ENCODE peak calls at places on chromosomes 12 and 14, in nine cellular contexts. F is K562, A is bronchial epithelial cell, W is brain microvascular endothelial cell, V is colonic mucosa, D is stomach, Z is BJ, J is mesendoderm, T is aorta. U is an unnamed sample. For H3K27me3, the result is how much of the 10 kb centered on the place peaks cover.

GRCh38 chr12:126093911-126094310 is 1028.7 kb downstream of the AACS start:
- DNase-seq in F (peak), D (no peak), T (no peak), Z (no peak), J (peak), V (no peak), W (no peak), A (peak), U (no peak)

GRCh38 chr14:69574266-69574953 is at the start of gene CCDC177:
- DNase-seq in W (peak), A (peak), V (peak), F (peak), Z (no peak), T (peak), J (peak), D (peak), U (peak)

GRCh38 chr14:81336009-81336408 is 64.1 kb downstream of the STON2 start:
- DNase-seq in J (no peak), D (no peak), A (no peak), F (no peak), V (no peak), T (no peak), W (no peak), Z (no peak), U (no peak)

GRCh38 chr14:76307786-76308780 is 67.9 kb upstream of the ESRRB start:
- DNase-seq in F (no peak), W (no peak), T (no peak), D (no peak), Z (no peak), V (no peak), A (peak), J (peak), U (no peak)

GRCh38 chr14:29166507-29166906 is 399.9 kb downstream of the FOXG1 start:
- DNase-seq in D (no peak), F (peak), J (peak), V (no peak), T (no peak), A (no peak), Z (no peak), W (no peak), U (no peak)

GRCh38 chr12:115438314-115438713 is 754.3 kb upstream of the TBX3 start:
- DNase-seq in D (no peak), Z (no peak), V (no peak), J (no peak), T (no peak), F (no peak), A (no peak), W (no peak), U (no peak)

GRCh38 chr12:3241621-3242020 is 164.4 kb downstream of the TSPAN9 start:
- DNase-seq in J (no peak), T (no peak), A (no peak), D (no peak), Z (no peak), W (no peak), F (no peak), V (no peak), U (no peak)

GRCh38 chr12:91173139-91173538 is 9.5 kb downstream of the DCN start:
- DNase-seq in T (no peak), V (no peak), D (no peak), F (no peak), A (no peak), J (no peak), W (no peak), Z (no peak), U (no peak)

GRCh38 chr14:62126885-62127478 is 364.8 kb downstream of the SNAPC1 start:
- DNase-seq in A (peak), W (peak), Z (no peak), T (no peak), J (peak), D (no peak), V (peak), F (peak), U (no peak)

GRCh38 chr12:118315821-118316220 is 56.9 kb downstream of the TAOK3 start:
- DNase-seq in W (no peak), Z (no peak), D (no peak), F (no peak), A (no peak), V (no peak), T (no peak), J (no peak), U (no peak)

GRCh38 chr12:108338915-108339657 is at the start of gene CMKLR1:
- DNase-seq in J (no peak), W (no peak), V (peak), D (no peak), A (no peak), Z (no peak), T (peak), F (peak), U (no peak)

GRCh38 chr12:111428728-111429175 is 23.0 kb downstream of the SH2B3 start:
- DNase-seq in Z (no peak), A (no peak), J (no peak), V (peak), T (no peak), D (no peak), W (no peak), F (no peak), U (peak)

GRCh38 chr14:91731986-91732385 is at the start of gene CATSPERB:
- DNase-seq in T (no peak), A (no peak), J (no peak), W (no peak), D (no peak), Z (no peak), F (no peak), V (no peak), U (no peak)

GRCh38 chr14:37588667-37588955 is 6.4 kb downstream of the FOXA1 start:
- DNase-seq in F (no peak), J (no peak), D (no peak), T (no peak), Z (no peak), W (no peak), V (peak), A (peak), U (no peak)

GRCh38 chr12:26156996-26157395 is 32.2 kb upstream of the BHLHE41 start:
- DNase-seq in Z (no peak), V (no peak), T (no peak), A (no peak), F (no peak), W (no peak), D (no peak), J (no peak), U (no peak)

GRCh38 chr12:47270782-47271664 is 191.3 kb upstream of the AMIGO2 start:
- DNase-seq in Z (peak), T (no peak), J (no peak), F (no peak), A (peak), W (peak), V (no peak), D (no peak), U (no peak)

GRCh38 chr12:108713471-108713870 is 17.8 kb downstream of the CORO1C start:
- DNase-seq in F (no peak), J (no peak), A (no peak), D (no peak), V (no peak), T (no peak), Z (no peak), W (no peak), U (no peak)

GRCh38 chr12:49295087-49296001 is at the start of gene PRPH:
- DNase-seq in Z (no peak), T (peak), F (no peak), A (no peak), D (no peak), V (no peak), W (no peak), J (peak), U (no peak)

GRCh38 chr12:128752386-128752785 is 71.4 kb downstream of the SLC15A4 start:
- DNase-seq in J (no peak), V (no peak), T (no peak), W (no peak), Z (no peak), D (no peak), F (no peak), A (no peak), U (no peak)

GRCh38 chr14:52829527-52829926 is 38.1 kb upstream of the GNPNAT1 start:
- DNase-seq in V (no peak), Z (no peak), A (no peak), J (no peak), D (no peak), T (no peak), F (no peak), W (no peak), U (no peak)

GRCh38 chr12:29547151-29547561 is 49.7 kb upstream of the OVCH1 start:
- DNase-seq in V (no peak), A (peak), Z (peak), W (no peak), T (no peak), D (no peak), F (no peak), J (peak), U (no peak)

GRCh38 chr12:30726647-30727046 is 28.1 kb downstream of the CAPRIN2 start:
- DNase-seq in D (no peak), Z (no peak), A (no peak), W (no peak), F (no peak), T (no peak), J (no peak), V (no peak), U (no peak)

GRCh38 chr14:100535287-100536131 is 51.7 kb downstream of the BEGAIN start:
- DNase-seq in D (no peak), F (no peak), J (no peak), A (no peak), T (peak), W (no peak), Z (no peak), V (peak), U (peak)

GRCh38 chr12:54413284-54414190 is 5.5 kb downstream of the ITGA5 start:
- DNase-seq in Z (no peak), W (peak), V (peak), J (peak), D (peak), T (peak), F (no peak), A (no peak), U (peak)

GRCh38 chr12:97556201-97556824 is 93.7 kb downstream of the RMST start:
- DNase-seq in W (no peak), A (peak), Z (no peak), F (no peak), J (peak), D (peak), T (no peak), V (no peak), U (peak)

GRCh38 chr14:34081576-34082136 is 130.8 kb upstream of the EGLN3 start:
- DNase-seq in J (no peak), F (no peak), T (no peak), D (peak), Z (no peak), A (peak), V (no peak), W (peak), U (no peak)

GRCh38 chr14:91223028-91223783 is 21.3 kb downstream of the GPR68 start:
- DNase-seq in D (no peak), J (no peak), T (no peak), Z (no peak), A (peak), V (no peak), F (no peak), W (no peak), U (no peak)

GRCh38 chr12:24561882-24562760 is 386.8 kb downstream of the BCAT1 start:
- DNase-seq in Z (no peak), D (peak), A (peak), V (peak), T (peak), J (peak), W (peak), F (no peak), U (peak)

GRCh38 chr14:55359307-55359706 is 52.3 kb downstream of the ATG14 start:
- DNase-seq in J (no peak), W (no peak), F (no peak), D (no peak), Z (no peak), V (no peak), A (no peak), T (no peak), U (no peak)

GRCh38 chr14:55366271-55366670 is 45.4 kb downstream of the ATG14 start:
- DNase-seq in J (no peak), V (no peak), D (no peak), T (no peak), Z (peak), F (no peak), W (peak), A (peak), U (no peak)

GRCh38 chr14:55355922-55356321 is 55.7 kb downstream of the ATG14 start:
- DNase-seq in J (no peak), Z (no peak), F (no peak), T (no peak), W (no peak), V (no peak), D (no peak), A (no peak), U (no peak)

GRCh38 chr14:55356913-55357312 is 54.7 kb downstream of the ATG14 start:
- DNase-seq in F (no peak), W (no peak), Z (no peak), A (peak), J (no peak), V (peak), D (no peak), T (no peak), U (no peak)

GRCh38 chr14:55361190-55361589 is 50.4 kb downstream of the ATG14 start:
- DNase-seq in A (no peak), Z (no peak), J (no peak), W (no peak), D (no peak), T (no peak), F (no peak), V (no peak), U (no peak)
- H3K27me3 ChIP-seq in A (under half), Z (under half), J (under half), W (under half), D (under half), T (under half), F (under half), V (under half), U (under half)

DNA sequence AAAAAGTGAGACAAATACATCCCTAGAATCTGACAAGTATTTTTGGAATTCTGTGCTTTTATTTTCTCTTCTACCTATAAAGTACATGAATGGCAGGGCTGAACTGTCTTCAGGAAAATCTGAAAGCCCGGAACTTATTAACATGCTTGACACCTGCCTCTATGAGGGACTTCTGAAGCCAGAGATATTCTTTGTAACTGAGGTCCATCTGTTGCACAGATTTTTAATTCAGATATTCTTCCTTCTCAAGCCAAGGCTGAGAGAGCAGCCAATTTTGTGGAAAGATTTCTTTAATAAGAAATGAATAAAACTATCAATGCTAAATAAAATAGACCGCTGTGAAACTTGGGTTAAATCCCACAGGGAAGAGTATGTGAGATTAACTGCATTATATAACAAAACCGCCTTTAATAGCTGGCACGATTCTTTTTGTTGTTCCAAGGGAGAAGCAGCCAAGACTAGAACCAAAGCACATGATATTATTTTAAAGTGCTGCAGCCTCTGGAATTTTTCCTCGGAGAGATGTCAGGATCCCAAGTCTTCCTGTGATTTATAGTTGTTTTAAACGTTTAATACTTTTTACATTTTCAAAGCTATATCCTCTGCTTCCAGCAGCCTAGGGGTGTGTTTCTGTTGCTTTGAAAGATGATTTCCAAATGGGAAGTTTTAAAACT is 148.9 kb downstream of the CRADD start:
- DNase-seq in J (no peak), F (no peak), V (no peak), A (no peak), D (no peak), Z (peak), W (no peak), T (no peak), U (no peak)
- H3K4me3 ChIP-seq in J (no peak), F (no peak), V (no peak), A (no peak), D (no peak), Z (no peak), W (no peak), T (no peak), U (no peak)

GRCh38 chr14:24831677-24832076 is 197.7 kb upstream of the GZMB start:
- DNase-seq in V (no peak), W (no peak), T (no peak), Z (no peak), J (no peak), A (no peak), F (no peak), D (no peak), U (no peak)
- H3K27me3 ChIP-seq in V (under half), W (under half), T (under half), Z (under half), J (under half), A (under half), F (under half), D (under half), U (under half)

DNA sequence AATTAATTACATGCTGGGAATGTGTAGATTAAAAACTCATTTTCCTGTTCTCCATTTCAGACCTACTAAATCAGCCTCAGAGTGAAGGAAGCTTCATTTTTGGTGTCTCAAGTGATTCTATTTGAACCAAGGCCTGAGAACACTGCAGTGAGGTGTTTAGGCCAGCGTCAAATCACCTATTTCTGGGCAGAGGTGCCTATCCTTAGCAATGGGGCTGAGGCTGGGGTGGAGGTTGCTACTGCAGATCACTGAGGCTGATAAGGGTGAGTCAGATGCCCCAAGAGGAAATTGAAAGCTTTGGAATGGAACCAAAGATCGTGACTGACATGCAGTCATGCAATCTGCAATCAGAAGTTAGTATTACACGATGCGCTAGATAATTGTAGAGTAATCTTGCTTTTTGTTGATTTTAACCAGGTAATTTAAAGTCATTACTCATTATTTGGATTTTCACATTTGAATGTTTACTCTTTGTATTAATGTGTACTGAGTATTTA is 4.4 kb downstream of the TXNRD1 start:
- DNase-seq in V (peak), D (peak), T (no peak), F (peak), Z (peak), A (peak), J (peak), W (peak), U (peak)
- H3K4me3 ChIP-seq in V (no peak), D (no peak), T (no peak), F (no peak), Z (no peak), A (no peak), J (no peak), W (no peak), U (no peak)

DNA sequence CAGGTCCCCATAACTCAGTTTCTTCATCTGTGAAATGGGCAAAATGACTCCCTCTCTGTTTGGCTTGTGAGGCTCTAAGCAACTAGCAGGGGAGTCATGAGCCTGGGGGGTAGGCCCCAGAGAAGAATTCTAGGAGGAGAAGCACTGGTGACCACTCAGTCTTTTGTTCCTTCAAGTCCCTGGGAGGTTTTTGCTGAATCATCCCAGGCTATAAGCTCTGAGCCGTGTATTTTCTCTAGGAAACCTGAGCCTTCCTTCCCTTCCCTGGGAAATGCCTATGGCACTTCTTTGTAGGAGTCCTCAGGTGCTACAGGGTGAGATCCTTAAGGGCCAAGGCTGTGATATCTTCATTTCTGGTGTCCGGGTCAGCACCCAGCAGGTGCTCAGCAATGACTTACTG is 4.5 kb downstream of the RPH3A start:
- DNase-seq in V (no peak), Z (no peak), W (no peak), D (no peak), A (peak), F (no peak), T (no peak), J (peak), U (no peak)
- H3K27me3 ChIP-seq in V (under half), Z (under half), W (under half), D (half or more), A (under half), F (under half), T (under half), J (under half), U (half or more)

DNA sequence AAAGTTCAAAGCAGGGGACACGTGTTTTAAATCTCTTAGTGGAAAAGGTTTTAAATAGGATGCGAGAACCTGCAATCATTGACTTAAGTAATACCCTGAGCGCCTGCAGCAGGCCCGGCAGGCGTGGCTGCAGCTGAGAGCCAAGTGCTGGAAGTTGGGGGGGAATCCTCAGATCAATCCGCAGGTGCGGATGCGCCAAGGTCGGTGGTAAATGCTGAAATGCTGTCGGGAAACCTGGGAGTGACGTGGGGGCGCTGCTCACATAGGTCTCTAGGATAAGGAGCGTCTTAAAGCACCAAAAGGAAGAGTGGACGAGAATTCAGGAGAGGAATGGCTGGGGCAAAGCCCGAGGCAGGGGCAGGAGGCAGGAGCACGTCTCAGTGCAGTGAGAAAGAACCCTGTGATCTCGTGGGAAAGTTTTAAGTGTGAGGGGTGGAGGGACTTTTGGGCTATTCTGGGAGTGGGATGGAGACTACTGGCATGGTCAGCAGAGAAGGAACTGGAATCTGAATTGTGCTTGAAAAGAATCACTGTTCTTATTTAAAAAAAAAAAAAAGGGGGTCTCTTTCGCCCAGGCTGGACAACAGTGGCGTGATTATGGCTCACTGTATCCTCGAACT is 883 bp upstream of the CDCA4 start:
- DNase-seq in Z (no peak), A (no peak), J (peak), W (no peak), F (peak), T (no peak), V (peak), D (peak), U (peak)
- H3K4me3 ChIP-seq in Z (peak), A (peak), J (peak), W (peak), F (peak), T (peak), V (peak), D (peak), U (peak)

U was measured in left lung.